ENCODE peak calls at places on chromosomes 11 and 22, in six cellular contexts. O is NCI-H774, I is fibroblast of pulmonary artery, E is H54, U is endothelial cell, W is HTR-8/SVneo. C is an unnamed sample.

GRCh38 chr22:45064313-45065268 is 54.8 kb upstream of the PHF21B start:
- DNase-seq in E (peak; percentile 55), W (peak; percentile 53), U (no peak), I (peak; percentile 42), O (no peak), C (no peak)

GRCh38 chr11:18171377-18172000 is 1.1 kb upstream of the MRGPRX4 start:
- DNase-seq in E (peak; percentile 27), I (peak; percentile 26), O (no peak), U (peak; percentile 33), W (peak; percentile 27), C (peak; percentile 69)

GRCh38 chr22:25745341-25746011 is 3.5 kb downstream of the MYO18B start:
- DNase-seq in I (peak; percentile 72), O (no peak), U (no peak), W (no peak), E (peak; percentile 30), C (no peak)

GRCh38 chr11:20065040-20065805 is 95.1 kb downstream of the DBX1 start:
- DNase-seq in U (no peak), O (no peak), I (no peak), E (no peak), W (no peak), C (no peak)

GRCh38 chr11:12079726-12080556 is 30.4 kb upstream of the MICAL2 start:
- DNase-seq in W (peak; percentile 62), O (no peak), E (no peak), I (peak; percentile 96), U (no peak), C (no peak)

GRCh38 chr11:131511794-131512193 is 141.4 kb downstream of the NTM start:
- DNase-seq in E (no peak), I (no peak), U (peak; percentile 59), O (peak; percentile 3), W (no peak), C (peak; percentile 67)

GRCh38 chr11:1343391-1344055 is 34.1 kb upstream of the TOLLIP start:
- DNase-seq in E (no peak), U (no peak), I (no peak), W (no peak), O (no peak), C (no peak)

GRCh38 chr22:42801537-42802165 is 55.4 kb downstream of the ARFGAP3 start:
- DNase-seq in U (no peak), E (no peak), I (no peak), W (no peak), O (no peak), C (peak; percentile 12)

GRCh38 chr22:18088825-18089568 is 11.2 kb downstream of the PEX26 start:
- DNase-seq in I (no peak), W (no peak), E (no peak), O (no peak), U (no peak), C (no peak)

GRCh38 chr22:45329536-45329936 is 19.8 kb downstream of the FAM118A start:
- DNase-seq in I (no peak), W (no peak), O (peak; percentile 52), E (no peak), U (no peak), C (peak; percentile 85)